ENCODE peak calls at places on chromosomes 4 and X, in nine cellular contexts. One of them, this sample, is unnamed.
A peak's percentile ranks its signal among the peaks of the same experiment; 100 is the strongest.

GRCh38 chr4:170202721-170203120 is 113.0 kb upstream of the AADAT start:
- DNase-seq in left cardiac atrium: no peak
- DNase-seq in Calu3: no peak
- DNase-seq in effector memory CD8-positive, alpha-beta T cell: no peak
- DNase-seq in islet precursor cell: no peak
- DNase-seq in GM19239: no peak
- DNase-seq in stromal cell of bone marrow: no peak
- DNase-seq in lower lobe of right lung: no peak
- DNase-seq in NB4: peak; percentile 67
- DNase-seq in this sample: no peak

GRCh38 chr4:89660851-89661250 is 176.1 kb downstream of the SNCA start:
- DNase-seq in left cardiac atrium: no peak
- DNase-seq in Calu3: no peak
- DNase-seq in effector memory CD8-positive, alpha-beta T cell: no peak
- DNase-seq in islet precursor cell: no peak
- DNase-seq in GM19239: no peak
- DNase-seq in stromal cell of bone marrow: peak; percentile 4
- DNase-seq in lower lobe of right lung: no peak
- DNase-seq in NB4: no peak
- DNase-seq in this sample: no peak

GRCh38 chr4:6772223-6772928 is 10.2 kb upstream of the KIAA0232 start:
- DNase-seq in left cardiac atrium: no peak
- DNase-seq in Calu3: no peak
- DNase-seq in effector memory CD8-positive, alpha-beta T cell: no peak
- DNase-seq in islet precursor cell: peak; percentile 73
- DNase-seq in GM19239: no peak
- DNase-seq in stromal cell of bone marrow: no peak
- DNase-seq in lower lobe of right lung: no peak
- DNase-seq in NB4: no peak
- DNase-seq in this sample: peak; percentile 69

GRCh38 chrX:49171752-49172279 is at the start of gene PLP2:
- DNase-seq in left cardiac atrium: peak; percentile 67
- DNase-seq in Calu3: peak; percentile 82
- DNase-seq in effector memory CD8-positive, alpha-beta T cell: peak; percentile 44
- DNase-seq in islet precursor cell: peak; percentile 81
- DNase-seq in GM19239: no peak
- DNase-seq in stromal cell of bone marrow: no peak
- DNase-seq in lower lobe of right lung: peak; percentile 64
- DNase-seq in NB4: peak; percentile 84
- DNase-seq in this sample: peak; percentile 67

GRCh38 chr4:177509346-177509745 is 67.1 kb upstream of the AGA start:
- DNase-seq in left cardiac atrium: no peak
- DNase-seq in Calu3: no peak
- DNase-seq in effector memory CD8-positive, alpha-beta T cell: no peak
- DNase-seq in islet precursor cell: no peak
- DNase-seq in GM19239: no peak
- DNase-seq in stromal cell of bone marrow: no peak
- DNase-seq in lower lobe of right lung: no peak
- DNase-seq in NB4: no peak
- DNase-seq in this sample: no peak

GRCh38 chrX:97131886-97132285 is 248.2 kb downstream of the RPA4 start:
- DNase-seq in left cardiac atrium: no peak
- DNase-seq in Calu3: no peak
- DNase-seq in effector memory CD8-positive, alpha-beta T cell: no peak
- DNase-seq in islet precursor cell: no peak
- DNase-seq in GM19239: no peak
- DNase-seq in stromal cell of bone marrow: no peak
- DNase-seq in lower lobe of right lung: no peak
- DNase-seq in NB4: no peak
- DNase-seq in this sample: no peak

GRCh38 chrX:153460826-153461225 is 9.6 kb downstream of the HAUS7 start:
- DNase-seq in left cardiac atrium: no peak
- DNase-seq in Calu3: peak; percentile 65
- DNase-seq in effector memory CD8-positive, alpha-beta T cell: peak; percentile 20
- DNase-seq in islet precursor cell: peak; percentile 76
- DNase-seq in GM19239: no peak
- DNase-seq in stromal cell of bone marrow: no peak
- DNase-seq in lower lobe of right lung: peak; percentile 52
- DNase-seq in NB4: peak; percentile 51
- DNase-seq in this sample: peak; percentile 21

GRCh38 chr4:137599766-137600165 is 67.5 kb upstream of the PCDH18 start:
- DNase-seq in left cardiac atrium: no peak
- DNase-seq in Calu3: no peak
- DNase-seq in effector memory CD8-positive, alpha-beta T cell: no peak
- DNase-seq in islet precursor cell: no peak
- DNase-seq in GM19239: no peak
- DNase-seq in stromal cell of bone marrow: no peak
- DNase-seq in lower lobe of right lung: no peak
- DNase-seq in NB4: no peak
- DNase-seq in this sample: no peak

GRCh38 chrX:13254076-13254785 is 65.6 kb downstream of the ATXN3L start:
- DNase-seq in left cardiac atrium: no peak
- DNase-seq in Calu3: peak; percentile 55
- DNase-seq in effector memory CD8-positive, alpha-beta T cell: no peak
- DNase-seq in islet precursor cell: peak; percentile 67
- DNase-seq in GM19239: no peak
- DNase-seq in stromal cell of bone marrow: no peak
- DNase-seq in lower lobe of right lung: peak; percentile 55
- DNase-seq in NB4: peak; percentile 88
- DNase-seq in this sample: peak; percentile 43

GRCh38 chr4:182207806-182208483 is 35.3 kb upstream of the TENM3 start:
- DNase-seq in left cardiac atrium: no peak
- DNase-seq in Calu3: no peak
- DNase-seq in effector memory CD8-positive, alpha-beta T cell: no peak
- DNase-seq in islet precursor cell: no peak
- DNase-seq in GM19239: no peak
- DNase-seq in stromal cell of bone marrow: peak; percentile 57
- DNase-seq in lower lobe of right lung: no peak
- DNase-seq in NB4: no peak
- DNase-seq in this sample: no peak

GRCh38 chr4:52983563-52984303 is 121.6 kb downstream of the RASL11B start:
- DNase-seq in left cardiac atrium: no peak
- DNase-seq in Calu3: peak; percentile 20
- DNase-seq in effector memory CD8-positive, alpha-beta T cell: peak; percentile 8
- DNase-seq in islet precursor cell: no peak
- DNase-seq in GM19239: peak; percentile 17
- DNase-seq in stromal cell of bone marrow: peak; percentile 34
- DNase-seq in lower lobe of right lung: no peak
- DNase-seq in NB4: peak; percentile 68
- DNase-seq in this sample: peak; percentile 59

GRCh38 chr4:121827851-121828250 is 4.2 kb upstream of the CCNA2 start:
- DNase-seq in left cardiac atrium: no peak
- DNase-seq in Calu3: no peak
- DNase-seq in effector memory CD8-positive, alpha-beta T cell: no peak
- DNase-seq in islet precursor cell: no peak
- DNase-seq in GM19239: no peak
- DNase-seq in stromal cell of bone marrow: peak; percentile 46
- DNase-seq in lower lobe of right lung: no peak
- DNase-seq in NB4: no peak
- DNase-seq in this sample: no peak

GRCh38 chr4:69994782-69995181 is 984 bp upstream of the STATH start:
- DNase-seq in left cardiac atrium: no peak
- DNase-seq in Calu3: no peak
- DNase-seq in effector memory CD8-positive, alpha-beta T cell: no peak
- DNase-seq in islet precursor cell: no peak
- DNase-seq in GM19239: no peak
- DNase-seq in stromal cell of bone marrow: no peak
- DNase-seq in lower lobe of right lung: no peak
- DNase-seq in NB4: no peak
- DNase-seq in this sample: no peak

GRCh38 chr4:114019972-114020358 is 40.5 kb upstream of the ARSJ start:
- DNase-seq in left cardiac atrium: no peak
- DNase-seq in Calu3: no peak
- DNase-seq in effector memory CD8-positive, alpha-beta T cell: no peak
- DNase-seq in islet precursor cell: no peak
- DNase-seq in GM19239: no peak
- DNase-seq in stromal cell of bone marrow: no peak
- DNase-seq in lower lobe of right lung: no peak
- DNase-seq in NB4: no peak
- DNase-seq in this sample: no peak

GRCh38 chr4:46924789-46925188 is 15.7 kb upstream of the COX7B2 start:
- DNase-seq in left cardiac atrium: no peak
- DNase-seq in Calu3: no peak
- DNase-seq in effector memory CD8-positive, alpha-beta T cell: no peak
- DNase-seq in islet precursor cell: no peak
- DNase-seq in GM19239: no peak
- DNase-seq in stromal cell of bone marrow: no peak
- DNase-seq in lower lobe of right lung: no peak
- DNase-seq in NB4: no peak
- DNase-seq in this sample: no peak

GRCh38 chr4:90950385-90950841 is 823.2 kb downstream of the CCSER1 start:
- DNase-seq in left cardiac atrium: no peak
- DNase-seq in Calu3: no peak
- DNase-seq in effector memory CD8-positive, alpha-beta T cell: no peak
- DNase-seq in islet precursor cell: no peak
- DNase-seq in GM19239: no peak
- DNase-seq in stromal cell of bone marrow: no peak
- DNase-seq in lower lobe of right lung: no peak
- DNase-seq in NB4: no peak
- DNase-seq in this sample: no peak

GRCh38 chrX:14026121-14026520 is 3.6 kb downstream of the GEMIN8 start:
- DNase-seq in left cardiac atrium: no peak
- DNase-seq in Calu3: no peak
- DNase-seq in effector memory CD8-positive, alpha-beta T cell: no peak
- DNase-seq in islet precursor cell: no peak
- DNase-seq in GM19239: no peak
- DNase-seq in stromal cell of bone marrow: no peak
- DNase-seq in lower lobe of right lung: no peak
- DNase-seq in NB4: no peak
- DNase-seq in this sample: no peak

GRCh38 chr4:99028187-99028586 is 32.7 kb downstream of the METAP1 start:
- DNase-seq in left cardiac atrium: no peak
- DNase-seq in Calu3: no peak
- DNase-seq in effector memory CD8-positive, alpha-beta T cell: no peak
- DNase-seq in islet precursor cell: no peak
- DNase-seq in GM19239: no peak
- DNase-seq in stromal cell of bone marrow: no peak
- DNase-seq in lower lobe of right lung: no peak
- DNase-seq in NB4: no peak
- DNase-seq in this sample: no peak

GRCh38 chr4:84967292-84967651 is 782 bp upstream of the WDFY3 start:
- DNase-seq in left cardiac atrium: no peak
- DNase-seq in Calu3: no peak
- DNase-seq in effector memory CD8-positive, alpha-beta T cell: no peak
- DNase-seq in islet precursor cell: no peak
- DNase-seq in GM19239: no peak
- DNase-seq in stromal cell of bone marrow: no peak
- DNase-seq in lower lobe of right lung: no peak
- DNase-seq in NB4: no peak
- DNase-seq in this sample: no peak

GRCh38 chr4:110503588-110504435 is 27.9 kb downstream of the ENPEP start:
- DNase-seq in left cardiac atrium: no peak
- DNase-seq in Calu3: no peak
- DNase-seq in effector memory CD8-positive, alpha-beta T cell: no peak
- DNase-seq in islet precursor cell: peak; percentile 55
- DNase-seq in GM19239: no peak
- DNase-seq in stromal cell of bone marrow: peak; percentile 28
- DNase-seq in lower lobe of right lung: no peak
- DNase-seq in NB4: peak; percentile 4
- DNase-seq in this sample: no peak

GRCh38 chr4:87848622-87849351 is 16.0 kb downstream of the MEPE start:
- DNase-seq in left cardiac atrium: peak; percentile 39
- DNase-seq in Calu3: peak; percentile 40
- DNase-seq in effector memory CD8-positive, alpha-beta T cell: peak; percentile 14
- DNase-seq in islet precursor cell: peak; percentile 68
- DNase-seq in GM19239: peak; percentile 19
- DNase-seq in stromal cell of bone marrow: peak; percentile 61
- DNase-seq in lower lobe of right lung: peak; percentile 48
- DNase-seq in NB4: peak; percentile 81
- DNase-seq in this sample: peak; percentile 68

GRCh38 chrX:68865300-68865699 is 36.5 kb downstream of the EFNB1 start:
- DNase-seq in left cardiac atrium: no peak
- DNase-seq in Calu3: no peak
- DNase-seq in effector memory CD8-positive, alpha-beta T cell: no peak
- DNase-seq in islet precursor cell: no peak
- DNase-seq in GM19239: no peak
- DNase-seq in stromal cell of bone marrow: no peak
- DNase-seq in lower lobe of right lung: no peak
- DNase-seq in NB4: peak; percentile 34
- DNase-seq in this sample: no peak

GRCh38 chr4:1187182-1187581 is 14.8 kb upstream of the SPON2 start:
- DNase-seq in left cardiac atrium: no peak
- DNase-seq in Calu3: no peak
- DNase-seq in effector memory CD8-positive, alpha-beta T cell: peak; percentile 47
- DNase-seq in islet precursor cell: no peak
- DNase-seq in GM19239: no peak
- DNase-seq in stromal cell of bone marrow: no peak
- DNase-seq in lower lobe of right lung: no peak
- DNase-seq in NB4: peak; percentile 19
- DNase-seq in this sample: no peak

GRCh38 chr4:154414796-154415195 is 76.8 kb downstream of the DCHS2 start:
- DNase-seq in left cardiac atrium: no peak
- DNase-seq in Calu3: no peak
- DNase-seq in effector memory CD8-positive, alpha-beta T cell: no peak
- DNase-seq in islet precursor cell: no peak
- DNase-seq in GM19239: no peak
- DNase-seq in stromal cell of bone marrow: no peak
- DNase-seq in lower lobe of right lung: no peak
- DNase-seq in NB4: no peak
- DNase-seq in this sample: no peak

GRCh38 chr4:52957220-52957686 is 95.1 kb downstream of the RASL11B start:
- DNase-seq in left cardiac atrium: no peak
- DNase-seq in Calu3: no peak
- DNase-seq in effector memory CD8-positive, alpha-beta T cell: no peak
- DNase-seq in islet precursor cell: no peak
- DNase-seq in GM19239: no peak
- DNase-seq in stromal cell of bone marrow: peak; percentile 28
- DNase-seq in lower lobe of right lung: no peak
- DNase-seq in NB4: no peak
- DNase-seq in this sample: peak; percentile 68

GRCh38 chr4:184746532-184746870 is 12.6 kb upstream of the CENPU start:
- DNase-seq in left cardiac atrium: no peak
- DNase-seq in Calu3: peak; percentile 54
- DNase-seq in effector memory CD8-positive, alpha-beta T cell: no peak
- DNase-seq in islet precursor cell: peak; percentile 88
- DNase-seq in GM19239: no peak
- DNase-seq in stromal cell of bone marrow: peak; percentile 75
- DNase-seq in lower lobe of right lung: no peak
- DNase-seq in NB4: no peak
- DNase-seq in this sample: no peak

GRCh38 chrX:39144323-39144722 is 343.1 kb downstream of the MID1IP1 start:
- DNase-seq in left cardiac atrium: no peak
- DNase-seq in Calu3: no peak
- DNase-seq in effector memory CD8-positive, alpha-beta T cell: no peak
- DNase-seq in islet precursor cell: no peak
- DNase-seq in GM19239: no peak
- DNase-seq in stromal cell of bone marrow: no peak
- DNase-seq in lower lobe of right lung: no peak
- DNase-seq in NB4: peak; percentile 58
- DNase-seq in this sample: no peak

GRCh38 chr4:126851391-126851790 is 781.4 kb upstream of the INTU start:
- DNase-seq in left cardiac atrium: no peak
- DNase-seq in Calu3: no peak
- DNase-seq in effector memory CD8-positive, alpha-beta T cell: no peak
- DNase-seq in islet precursor cell: no peak
- DNase-seq in GM19239: no peak
- DNase-seq in stromal cell of bone marrow: peak; percentile 10
- DNase-seq in lower lobe of right lung: no peak
- DNase-seq in NB4: no peak
- DNase-seq in this sample: no peak

GRCh38 chr4:83852085-83852451 is 316.2 kb downstream of the GPAT3 start:
- DNase-seq in left cardiac atrium: no peak
- DNase-seq in Calu3: no peak
- DNase-seq in effector memory CD8-positive, alpha-beta T cell: no peak
- DNase-seq in islet precursor cell: no peak
- DNase-seq in GM19239: no peak
- DNase-seq in stromal cell of bone marrow: peak; percentile 56
- DNase-seq in lower lobe of right lung: no peak
- DNase-seq in NB4: no peak
- DNase-seq in this sample: no peak

GRCh38 chr4:150176559-150176958 is 98.3 kb downstream of the DCLK2 start:
- DNase-seq in left cardiac atrium: no peak
- DNase-seq in Calu3: no peak
- DNase-seq in effector memory CD8-positive, alpha-beta T cell: no peak
- DNase-seq in islet precursor cell: no peak
- DNase-seq in GM19239: no peak
- DNase-seq in stromal cell of bone marrow: peak; percentile 57
- DNase-seq in lower lobe of right lung: no peak
- DNase-seq in NB4: no peak
- DNase-seq in this sample: no peak

GRCh38 chr4:10582059-10582686 is 102.4 kb downstream of the CLNK start:
- DNase-seq in left cardiac atrium: no peak
- DNase-seq in Calu3: peak; percentile 4
- DNase-seq in effector memory CD8-positive, alpha-beta T cell: peak; percentile 7
- DNase-seq in islet precursor cell: no peak
- DNase-seq in GM19239: no peak
- DNase-seq in stromal cell of bone marrow: peak; percentile 37
- DNase-seq in lower lobe of right lung: no peak
- DNase-seq in NB4: peak; percentile 42
- DNase-seq in this sample: peak; percentile 50